ENCODE peak calls at places on chromosome 1, in four cellular contexts. O is suprapubic skin, F is bronchial epithelial cell, E is AG04450. C is an unnamed sample.
A peak's percentile ranks its signal among the peaks of the same experiment; 100 is the strongest.

GRCh38 chr1:21755067-21755466 is 27.9 kb downstream of the USP48 start:
- DNase-seq in O (no peak), F (no peak), E (no peak), C (no peak)

GRCh38 chr1:154213274-154213673 is 7.1 kb upstream of the CFAP141 start:
- DNase-seq in O (no peak), F (peak; percentile 87), E (no peak), C (no peak)

GRCh38 chr1:64686828-64687724 is 57.8 kb upstream of the RAVER2 start:
- DNase-seq in O (no peak), F (peak; percentile 85), E (peak; percentile 16), C (peak; percentile 12)

GRCh38 chr1:101112051-101112770 is 86.6 kb upstream of the DPH5 start:
- DNase-seq in O (no peak), F (no peak), E (no peak), C (no peak)

GRCh38 chr1:54973205-54973921 is 7.1 kb upstream of the TMEM61 start:
- DNase-seq in O (peak; percentile 81), F (peak; percentile 41), E (no peak), C (no peak)

GRCh38 chr1:209328178-209328577 is 255.3 kb upstream of the CAMK1G start:
- DNase-seq in O (no peak), F (no peak), E (no peak), C (no peak)

GRCh38 chr1:84603223-84603622 is 29.0 kb upstream of the CTBS start:
- DNase-seq in O (no peak), F (peak; percentile 8), E (no peak), C (no peak)

GRCh38 chr1:157073944-157074685 is 25.5 kb downstream of the ETV3L start:
- DNase-seq in O (no peak), F (peak; percentile 69), E (peak; percentile 32), C (no peak)

DNA sequence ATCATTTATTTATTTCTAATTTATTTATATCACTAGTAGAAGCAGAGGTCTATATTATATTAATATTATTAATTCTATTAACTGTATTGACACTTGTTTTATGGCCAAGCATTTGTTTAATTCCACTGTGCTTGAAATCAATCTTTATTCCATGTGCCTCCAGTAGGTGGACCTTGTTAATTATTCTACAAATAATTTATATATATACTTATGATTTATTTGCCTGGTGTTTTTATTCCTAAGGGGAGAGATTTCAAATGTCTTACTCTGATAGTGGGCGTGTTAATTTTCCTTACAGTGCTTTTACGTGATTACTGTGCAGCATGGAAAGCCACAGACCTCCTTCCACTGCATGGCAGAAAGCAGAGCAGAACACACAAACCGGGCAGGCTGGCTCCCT is 17.5 kb upstream of the OR6N2 start:
- DNase-seq in O (no peak), F (no peak), E (no peak), C (no peak)
- TF ChIP-seq CTCF in O (no peak), F (no peak), E (no peak), C (no peak)

GRCh38 chr1:159208460-159208825 is 3.8 kb downstream of the ACKR1 start:
- DNase-seq in O (no peak), F (no peak), E (no peak), C (no peak)

GRCh38 chr1:159212596-159212995 is 7.9 kb downstream of the ACKR1 start:
- DNase-seq in O (no peak), F (no peak), E (no peak), C (no peak)

GRCh38 chr1:159214149-159214760 is 9.6 kb downstream of the ACKR1 start:
- DNase-seq in O (no peak), F (peak; percentile 34), E (no peak), C (no peak)

GRCh38 chr1:159207774-159208459 is 3.2 kb downstream of the ACKR1 start:
- DNase-seq in O (no peak), F (no peak), E (no peak), C (no peak)

DNA sequence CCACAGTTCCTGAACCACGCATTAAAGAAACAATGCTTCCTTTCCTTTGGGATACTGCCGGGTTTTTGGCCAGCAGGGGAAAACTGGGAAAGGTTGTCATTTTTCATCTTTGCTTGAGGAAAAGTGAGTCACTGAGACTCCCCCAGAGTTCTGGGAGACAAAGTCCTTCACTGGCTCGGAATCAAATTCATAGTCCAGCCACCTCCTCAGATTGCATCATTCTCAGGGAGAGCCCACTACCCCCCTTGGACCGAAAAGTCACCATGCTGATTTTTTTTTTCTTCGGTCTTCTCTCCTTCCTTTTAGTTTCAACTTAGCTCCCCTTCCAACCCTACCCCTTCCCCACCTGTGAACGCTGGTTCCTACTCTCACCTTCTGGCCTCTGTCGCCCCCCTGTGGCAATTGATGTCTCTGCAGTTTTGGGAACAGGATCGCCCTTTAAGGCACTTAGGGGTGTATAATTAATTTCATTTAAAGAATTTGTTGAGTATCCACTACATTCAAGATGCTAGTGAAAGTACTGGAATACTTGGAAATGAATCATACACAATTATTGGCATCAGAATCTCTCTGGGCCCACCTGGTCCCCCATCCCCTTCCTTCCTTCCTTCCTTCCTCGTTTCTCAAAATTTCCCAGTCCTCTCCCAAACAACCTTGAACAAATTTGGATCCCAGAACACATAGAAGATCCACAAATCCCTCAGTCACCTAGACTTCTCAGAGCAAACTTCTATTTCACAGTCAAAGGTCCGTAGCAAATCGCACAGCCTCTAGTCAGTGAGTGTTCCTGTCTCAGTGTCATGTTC is 6.9 kb downstream of the ACKR1 start:
- DNase-seq in O (no peak), F (peak; percentile 18), E (no peak), C (no peak)
- H3K4me3 ChIP-seq in O (no peak overlapping the region), F (no peak overlapping the region), E (no peak overlapping the region), C (no peak overlapping the region)

GRCh38 chr1:162846256-162847212 is 14.4 kb downstream of the CCDC190 start:
- DNase-seq in O (no peak), F (peak; percentile 28), E (peak; percentile 30), C (peak; percentile 61)
- TF ChIP-seq CTCF in O (no peak), F (no peak), E (no peak), C (no peak)

GRCh38 chr1:185170291-185170848 is 13.4 kb downstream of the SWT1 start:
- DNase-seq in O (no peak), F (peak; percentile 62), E (peak; percentile 23), C (no peak)
- H3K4me3 ChIP-seq in O (no peak overlapping the region), F (no peak overlapping the region), E (no peak overlapping the region), C (no peak overlapping the region)

GRCh38 chr1:172401907-172402306 is 18.6 kb upstream of the C1orf105 start:
- DNase-seq in O (no peak), F (no peak), E (no peak), C (no peak)
- TF ChIP-seq CTCF in O (no peak), F (no peak), E (no peak), C (no peak)

DNA sequence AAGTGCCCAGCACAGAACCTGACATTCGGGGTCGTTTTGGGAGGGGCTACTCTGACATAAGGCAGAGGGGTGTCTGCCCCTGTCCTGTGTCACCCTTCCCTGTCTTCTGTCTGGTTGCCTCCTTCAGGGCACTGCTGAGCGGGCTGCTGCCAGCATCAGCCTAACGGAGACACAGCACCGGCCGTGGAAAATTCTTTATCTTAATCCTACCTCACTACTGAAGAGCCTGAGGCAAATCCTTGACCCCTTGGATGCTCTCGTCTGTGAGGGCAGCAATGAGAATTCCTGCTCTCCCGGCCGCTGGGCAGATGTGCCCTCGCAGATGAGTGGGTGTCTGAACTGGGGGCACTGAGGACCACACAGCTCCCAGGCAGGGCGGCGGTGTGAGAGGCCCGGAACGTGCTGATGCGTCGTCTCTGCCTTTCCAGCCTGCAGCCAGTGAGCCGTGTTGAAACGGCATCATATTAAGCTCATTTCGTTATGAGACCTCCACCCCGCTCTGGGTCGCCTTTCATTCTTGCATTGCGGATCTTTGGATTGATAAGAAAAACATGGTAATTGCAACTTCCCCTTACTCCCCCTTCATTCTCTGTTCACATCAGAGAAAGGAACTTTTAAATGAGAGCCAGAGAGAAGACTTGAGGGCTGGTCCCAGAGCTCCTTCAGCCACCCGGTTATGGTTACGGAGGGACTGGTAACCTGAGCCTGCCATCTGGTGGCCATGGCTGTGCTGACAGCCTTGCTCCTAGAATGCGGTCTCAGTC is 271.3 kb downstream of the TRABD2B start:
- DNase-seq in O (no peak), F (peak; percentile 67), E (peak; percentile 26), C (no peak)
- H3K4me3 ChIP-seq in O (peak overlapping the region; percentile 6), F (no peak overlapping the region), E (peak overlapping the region; percentile 25), C (no peak overlapping the region)

GRCh38 chr1:92470216-92470615 is 16.5 kb downstream of the GFI1 start:
- DNase-seq in O (no peak), F (no peak), E (no peak), C (no peak)

GRCh38 chr1:92464588-92465255 is 22.0 kb downstream of the GFI1 start:
- DNase-seq in O (no peak), F (no peak), E (no peak), C (no peak)

GRCh38 chr1:92461364-92462097 is 25.2 kb downstream of the GFI1 start:
- DNase-seq in O (no peak), F (no peak), E (no peak), C (no peak)

GRCh38 chr1:92466702-92467101 is 20.0 kb downstream of the GFI1 start:
- DNase-seq in O (no peak), F (no peak), E (no peak), C (no peak)

DNA sequence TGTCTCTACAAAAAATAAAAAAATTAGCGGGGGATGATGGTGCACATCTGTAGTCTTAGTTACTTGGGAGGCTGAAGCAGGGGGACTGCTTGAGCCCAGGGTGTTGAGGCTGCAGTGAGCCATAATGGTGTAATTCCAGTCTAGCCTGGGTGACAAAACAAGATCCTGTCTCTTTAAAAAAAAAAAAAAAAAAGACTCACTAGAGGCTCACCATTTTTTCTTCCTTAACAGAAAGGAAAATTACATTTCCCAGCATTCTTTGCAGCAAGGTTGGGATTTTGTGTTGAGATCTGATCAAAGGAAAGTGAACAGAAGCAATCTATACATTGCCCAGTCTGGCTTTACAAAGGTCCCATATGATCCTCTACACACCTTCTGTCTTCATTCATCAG is 21.5 kb downstream of the GFI1 start:
- DNase-seq in O (no peak), F (no peak), E (no peak), C (no peak)
- TF ChIP-seq CTCF in O (no peak), F (no peak), E (no peak), C (no peak)

GRCh38 chr1:203288351-203288894 is 16.9 kb upstream of the BTG2 start:
- DNase-seq in O (no peak), F (no peak), E (no peak), C (no peak)

GRCh38 chr1:203289281-203289981 is 15.9 kb upstream of the BTG2 start:
- DNase-seq in O (no peak), F (peak; percentile 71), E (no peak), C (no peak)

GRCh38 chr1:203291201-203292096 is 13.9 kb upstream of the BTG2 start:
- DNase-seq in O (no peak), F (peak; percentile 54), E (no peak), C (no peak)

GRCh38 chr1:203289982-203290260 is 15.4 kb upstream of the BTG2 start:
- DNase-seq in O (no peak), F (no peak), E (no peak), C (no peak)

GRCh38 chr1:203290261-203291089 is 14.8 kb upstream of the BTG2 start:
- DNase-seq in O (peak; percentile 97), F (peak; percentile 70), E (peak; percentile 47), C (no peak)
- H3K4me3 ChIP-seq in O (peak overlapping the region; percentile 36), F (no peak overlapping the region), E (peak overlapping the region; percentile 33), C (no peak overlapping the region)